ENCODE peak calls at places on chromosomes 6 and 20, in eight cellular contexts. H is MM.1S, C is HCT116, S is GM23248, P is hepatocyte, M is OCI-LY7, Z is SK-N-SH, N is PC-3. J is an unnamed sample. For H3K79me2, the result is how much of the 10 kb centered on the place peaks cover.

GRCh38 chr6:79946773-79947190 is 571 bp downstream of the ELOVL4 start:
- DNase-seq in N (peak), Z (no peak), C (no peak), H (peak), P (peak), S (peak), M (no peak), J (peak)

GRCh38 chr6:156988276-156989158 is 211.3 kb downstream of the ARID1B start:
- DNase-seq in P (peak), Z (peak), S (no peak), N (no peak), H (peak), C (no peak), M (peak), J (peak)

GRCh38 chr6:157148391-157149323 is 174.7 kb downstream of the TMEM242 start:
- DNase-seq in C (peak), Z (peak), S (peak), H (no peak), M (no peak), N (peak), P (no peak), J (no peak)

GRCh38 chr20:50980071-50980681 is 21.6 kb downstream of the MOCS3 start:
- DNase-seq in H (no peak), M (no peak), S (peak), Z (no peak), C (no peak), P (peak), N (peak), J (no peak)

GRCh38 chr6:122799916-122800701 is 11.1 kb downstream of the SMPDL3A start:
- DNase-seq in N (peak), M (no peak), S (peak), C (no peak), P (peak), H (no peak), Z (no peak), J (no peak)

GRCh38 chr20:25058051-25058796 is at the start of gene ACSS1:
- DNase-seq in M (peak), Z (peak), C (no peak), S (peak), N (peak), H (peak), P (peak), J (peak)

GRCh38 chr6:110102411-110102810 is 77.1 kb downstream of the WASF1 start:
- DNase-seq in M (no peak), C (no peak), P (no peak), N (no peak), S (no peak), Z (no peak), H (no peak), J (no peak)

GRCh38 chr6:89954721-89955148 is 60.5 kb downstream of the GJA10 start:
- DNase-seq in Z (no peak), M (no peak), C (no peak), N (no peak), S (no peak), P (no peak), H (peak), J (no peak)

GRCh38 chr6:141443668-141444067 is 689.1 kb upstream of the GJE1 start:
- DNase-seq in N (no peak), Z (no peak), C (no peak), S (peak), H (no peak), P (no peak), M (no peak), J (no peak)

GRCh38 chr6:169564453-169565240 is 137.2 kb downstream of the WDR27 start:
- DNase-seq in N (no peak), C (no peak), Z (no peak), M (no peak), S (no peak), P (no peak), H (no peak), J (no peak)

GRCh38 chr6:111011360-111012142 is 29.7 kb downstream of the RPF2 start:
- DNase-seq in P (peak), S (peak), C (peak), Z (peak), N (peak), M (peak), H (peak), J (peak)

GRCh38 chr20:55386686-55387085 is 618.6 kb downstream of the CBLN4 start:
- DNase-seq in N (peak), S (no peak), M (no peak), Z (no peak), P (no peak), H (no peak), C (no peak), J (no peak)

GRCh38 chr20:5153152-5153467 is 26.3 kb downstream of the CDS2 start:
- DNase-seq in Z (no peak), S (no peak), N (peak), M (no peak), H (no peak), C (no peak), P (no peak), J (no peak)

GRCh38 chr20:20946122-20946759 is 159.9 kb downstream of the LINC00237 start:
- DNase-seq in N (no peak), S (no peak), Z (no peak), P (no peak), H (no peak), C (no peak), M (no peak), J (no peak)

GRCh38 chr6:26186652-26187051 is 99.4 kb downstream of the HFE start:
- DNase-seq in P (no peak), N (no peak), Z (no peak), M (no peak), S (no peak), H (no peak), C (no peak), J (no peak)

GRCh38 chr6:2155206-2155605 is 90.2 kb downstream of the GMDS start:
- DNase-seq in Z (no peak), M (no peak), C (no peak), H (no peak), P (no peak), N (no peak), S (no peak), J (no peak)

GRCh38 chr6:169225887-169226286 is 27.8 kb downstream of the THBS2 start:
- DNase-seq in M (no peak), H (no peak), S (no peak), C (no peak), Z (no peak), N (no peak), P (no peak), J (no peak)

GRCh38 chr20:37297066-37297736 is 7.7 kb downstream of the MANBAL start:
- DNase-seq in C (no peak), Z (no peak), P (no peak), S (peak), M (no peak), N (peak), H (no peak), J (no peak)

GRCh38 chr20:9112541-9113515 is 43.9 kb downstream of the PLCB4 start:
- DNase-seq in Z (no peak), M (no peak), P (peak), S (peak), C (no peak), H (no peak), N (no peak), J (no peak)

GRCh38 chr20:47648943-47649342 is 136.3 kb downstream of the SULF2 start:
- DNase-seq in M (no peak), H (no peak), S (no peak), Z (no peak), P (no peak), N (no peak), C (no peak), J (peak)

GRCh38 chr6:156617376-156617775 is 159.8 kb upstream of the ARID1B start:
- DNase-seq in N (no peak), S (no peak), H (no peak), Z (no peak), C (no peak), M (no peak), P (peak), J (no peak)

GRCh38 chr6:129893513-129894098 is 32.5 kb upstream of the TMEM244 start:
- DNase-seq in C (no peak), S (peak), H (peak), N (peak), Z (no peak), M (peak), P (peak), J (no peak)

GRCh38 chr20:9136114-9136513 is 67.2 kb downstream of the PLCB4 start:
- DNase-seq in N (no peak), C (no peak), P (no peak), Z (no peak), S (no peak), M (no peak), H (no peak), J (no peak)

GRCh38 chr20:47740225-47741184 is 44.8 kb downstream of the SULF2 start:
- DNase-seq in P (no peak), N (no peak), H (no peak), C (peak), M (no peak), S (no peak), Z (no peak), J (peak)

GRCh38 chr6:151209071-151209831 is 30.5 kb upstream of the AKAP12 start:
- DNase-seq in C (peak), S (peak), H (no peak), N (peak), P (peak), Z (peak), M (no peak), J (no peak)

GRCh38 chr6:69311888-69312287 is 484.9 kb downstream of the LMBRD1 start:
- DNase-seq in M (no peak), N (no peak), C (no peak), H (no peak), S (no peak), Z (no peak), P (no peak), J (peak)

GRCh38 chr6:75813476-75814250 is 64.6 kb downstream of the MYO6 start:
- DNase-seq in Z (no peak), S (no peak), N (peak), P (no peak), M (no peak), C (no peak), H (peak), J (no peak)

GRCh38 chr6:127120787-127121636 is 2.5 kb downstream of the RSPO3 start:
- DNase-seq in N (peak), H (peak), P (peak), M (peak), C (peak), S (peak), Z (peak), J (peak)

GRCh38 chr6:11979866-11980265 is 32.2 kb upstream of the HIVEP1 start:
- DNase-seq in S (no peak), Z (no peak), N (no peak), M (no peak), H (no peak), C (no peak), P (no peak), J (no peak)

GRCh38 chr20:32320305-32320704 is 37.8 kb upstream of the ASXL1 start:
- DNase-seq in H (no peak), C (no peak), Z (no peak), M (no peak), P (no peak), N (no peak), S (no peak), J (no peak)

GRCh38 chr20:63492982-63493381 is 5.9 kb downstream of the EEF1A2 start:
- DNase-seq in H (no peak), M (no peak), Z (no peak), N (no peak), P (no peak), S (no peak), C (no peak), J (no peak)

GRCh38 chr20:39880890-39881289 is 808.1 kb downstream of the MAFB start:
- DNase-seq in Z (peak), S (peak), M (no peak), P (no peak), C (no peak), N (no peak), H (peak), J (peak)

GRCh38 chr20:36888880-36889516 is 13.1 kb downstream of the TLDC2 start:
- DNase-seq in Z (no peak), M (no peak), P (no peak), C (no peak), N (no peak), H (no peak), S (no peak), J (no peak)

GRCh38 chr6:26044140-26045045 is 42.8 kb upstream of the HFE start:
- DNase-seq in M (peak), N (no peak), H (peak), S (peak), P (no peak), Z (no peak), C (no peak), J (no peak)

GRCh38 chr20:10404959-10405530 is 29.0 kb downstream of the MKKS start:
- DNase-seq in M (no peak), P (no peak), Z (no peak), N (no peak), C (no peak), H (no peak), S (no peak), J (no peak)

GRCh38 chr20:36813784-36814136 is 40.2 kb upstream of the DSN1 start:
- DNase-seq in M (no peak), H (no peak), C (no peak), N (no peak), S (no peak), P (no peak), Z (no peak), J (no peak)

GRCh38 chr6:170295519-170296422 is 4.9 kb upstream of the DLL1 start:
- DNase-seq in C (no peak), H (peak), P (peak), Z (peak), S (peak), N (peak), M (peak), J (peak)

GRCh38 chr6:136014454-136015421 is 163.2 kb downstream of the PDE7B start:
- DNase-seq in M (no peak), H (no peak), N (peak), Z (no peak), C (no peak), P (no peak), S (peak), J (no peak)

GRCh38 chr6:31033075-31033474 is 22.8 kb downstream of the MUC22 start:
- DNase-seq in C (no peak), M (no peak), P (no peak), Z (no peak), S (no peak), H (no peak), N (no peak), J (no peak)

GRCh38 chr6:31025595-31025994 is 15.3 kb downstream of the MUC22 start:
- DNase-seq in Z (no peak), H (no peak), N (no peak), S (no peak), C (no peak), P (no peak), M (no peak), J (no peak)

GRCh38 chr6:31035862-31036497 is 25.7 kb downstream of the MUC22 start:
- DNase-seq in N (peak), C (no peak), S (peak), H (no peak), P (no peak), Z (no peak), M (no peak), J (no peak)

GRCh38 chr6:31031095-31031494 is 20.8 kb downstream of the MUC22 start:
- DNase-seq in P (no peak), S (no peak), N (no peak), Z (no peak), M (no peak), H (no peak), C (no peak), J (no peak)
- H3K79me2 ChIP-seq in P (under half), S (under half), N (under half), Z (under half), M (under half), H (under half), C (under half), J (under half)

GRCh38 chr6:22954749-22955385 is 385.5 kb downstream of the HDGFL1 start:
- DNase-seq in C (no peak), Z (no peak), M (no peak), N (peak), S (peak), H (peak), P (no peak), J (no peak)
- TF ChIP-seq EZH2phosphoT487 in C (no peak), Z (no peak), M (no peak), N (no peak), S (no peak), H (no peak), P (no peak), J (no peak)

GRCh38 chr6:20197251-20197650 is 15.0 kb downstream of the MBOAT1 start:
- DNase-seq in H (peak), M (no peak), P (no peak), Z (peak), C (no peak), N (no peak), S (peak), J (peak)

GRCh38 chr6:20200761-20201160 is 11.5 kb downstream of the MBOAT1 start:
- DNase-seq in Z (no peak), M (no peak), P (no peak), H (no peak), S (no peak), C (no peak), N (no peak), J (no peak)

GRCh38 chr6:20198764-20199174 is 13.5 kb downstream of the MBOAT1 start:
- DNase-seq in N (no peak), S (no peak), H (no peak), P (peak), M (no peak), Z (no peak), C (no peak), J (no peak)

GRCh38 chr6:20202070-20202658 is 10.1 kb downstream of the MBOAT1 start:
- DNase-seq in C (no peak), S (peak), H (peak), Z (no peak), P (peak), N (peak), M (no peak), J (no peak)

GRCh38 chr6:20198156-20198555 is 14.1 kb downstream of the MBOAT1 start:
- DNase-seq in P (no peak), S (no peak), C (no peak), Z (no peak), H (no peak), N (no peak), M (no peak), J (no peak)
- H3K79me2 ChIP-seq in P (under half), S (under half), C (under half), Z (under half), H (half or more), N (under half), M (under half), J (half or more)

DNA sequence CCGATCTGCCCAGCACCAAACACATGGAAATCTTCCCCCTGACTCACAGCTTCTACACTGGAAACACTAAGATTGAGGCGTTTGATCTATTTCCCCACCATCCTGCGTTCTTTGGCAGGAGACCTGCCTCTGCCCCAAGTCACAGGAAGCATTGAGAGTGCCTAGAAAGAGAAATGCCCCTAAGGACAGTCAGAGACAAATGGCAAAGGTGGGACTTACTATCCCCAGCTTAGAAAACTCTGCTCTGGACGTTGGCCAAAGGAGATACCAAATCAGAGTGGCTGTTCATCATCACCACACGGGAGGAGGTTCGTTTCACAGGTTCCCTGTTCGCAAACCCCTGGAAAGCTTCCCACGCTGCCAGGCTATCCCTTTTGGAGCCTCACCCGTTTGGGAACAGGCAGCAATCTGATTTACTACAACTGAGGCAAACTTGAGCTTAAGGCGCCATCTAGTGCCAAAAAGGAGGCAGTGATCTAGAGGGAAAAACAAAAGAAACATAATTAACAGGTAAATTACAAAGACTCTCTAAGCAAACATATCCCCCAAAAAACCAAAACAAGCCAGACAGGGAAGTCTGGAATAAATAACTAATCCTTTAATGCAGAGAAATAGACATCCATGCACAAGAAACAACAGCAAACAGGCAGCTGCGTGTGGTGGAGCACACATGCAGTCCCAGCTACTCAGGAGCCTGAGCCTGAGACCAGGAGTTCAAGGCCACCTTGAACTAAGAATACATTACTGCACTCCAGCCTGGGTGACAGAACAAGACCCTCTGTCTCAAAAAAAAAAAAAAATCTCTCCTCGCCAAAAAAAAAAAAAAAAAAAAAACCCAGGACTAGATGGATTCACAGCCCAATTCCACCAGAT is 48.4 kb upstream of the SRSF6 start:
- DNase-seq in M (peak), S (peak), N (peak), H (peak), Z (peak), P (peak), C (peak), J (peak)
- TF ChIP-seq EZH2phosphoT487 in M (no peak), S (no peak), N (no peak), H (no peak), Z (no peak), P (no peak), C (no peak), J (no peak)

GRCh38 chr6:131003419-131004386 is 59.3 kb downstream of the EPB41L2 start:
- DNase-seq in H (no peak), P (no peak), C (no peak), S (no peak), Z (no peak), N (no peak), M (no peak), J (no peak)

GRCh38 chr6:131004387-131004755 is 58.7 kb downstream of the EPB41L2 start:
- DNase-seq in S (no peak), N (no peak), P (no peak), C (no peak), Z (no peak), M (no peak), H (no peak), J (no peak)

GRCh38 chr6:131000544-131000943 is 62.5 kb downstream of the EPB41L2 start:
- DNase-seq in N (no peak), C (no peak), H (no peak), M (no peak), S (no peak), Z (no peak), P (no peak), J (no peak)

GRCh38 chr6:131001945-131002661 is 60.9 kb downstream of the EPB41L2 start:
- DNase-seq in C (no peak), Z (no peak), M (no peak), S (no peak), N (no peak), H (no peak), P (no peak), J (no peak)

GRCh38 chr6:131001113-131001776 is 61.8 kb downstream of the EPB41L2 start:
- DNase-seq in H (no peak), P (no peak), M (no peak), Z (no peak), S (no peak), C (no peak), N (no peak), J (no peak)
- H3K79me2 ChIP-seq in H (under half), P (half or more), M (under half), Z (under half), S (half or more), C (half or more), N (half or more), J (half or more)

DNA sequence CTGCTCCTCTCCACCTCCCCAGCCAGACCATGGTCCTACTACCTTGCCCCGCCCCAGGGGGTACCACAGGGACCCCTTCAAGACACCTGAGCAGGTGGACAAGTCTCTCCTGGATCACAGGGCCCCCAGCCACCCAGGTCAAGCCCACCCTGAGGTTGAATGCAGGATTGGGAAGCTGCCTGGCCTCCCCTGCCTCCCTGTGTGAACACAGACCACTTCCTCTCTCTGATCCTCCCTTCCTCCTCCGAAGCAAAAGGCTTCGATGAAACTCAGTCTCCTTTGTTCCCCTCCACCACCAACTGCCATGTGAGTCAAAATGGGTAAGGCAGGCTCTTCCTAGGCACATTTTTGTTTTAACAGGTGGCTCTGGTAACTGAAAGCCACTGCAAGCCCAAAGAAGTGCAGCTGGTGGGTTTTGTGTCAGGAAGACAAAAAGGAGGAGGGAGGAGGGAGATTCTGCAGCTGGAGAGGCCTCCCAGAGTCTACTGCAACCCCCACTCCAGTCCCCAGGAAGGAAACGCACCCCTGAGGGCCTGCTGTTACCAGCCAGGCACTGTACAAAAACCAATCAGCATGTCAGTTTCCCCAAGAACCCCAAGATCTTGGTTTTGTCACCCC is 5.4 kb downstream of the ADA start:
- DNase-seq in C (no peak), S (no peak), H (peak), M (peak), Z (no peak), P (no peak), N (no peak), J (peak)
- TF ChIP-seq EZH2phosphoT487 in C (no peak), S (no peak), H (no peak), M (no peak), Z (no peak), P (no peak), N (no peak), J (no peak)

J was measured in GM23338.